ENCODE peak calls at places on chromosomes 4 and X, in four cellular contexts. O is left cardiac atrium, P is aorta, G is MG63. D is an unnamed sample.

GRCh38 chr4:40990202-40990898 is 224.0 kb downstream of the APBB2 start:
- DNase-seq in G (peak), P (no peak), O (no peak), D (no peak)

GRCh38 chrX:71629467-71629866 is 11.2 kb upstream of the CXCR3 start:
- DNase-seq in P (no peak), G (no peak), O (no peak), D (no peak)

GRCh38 chrX:75483935-75484334 is 38.9 kb downstream of the ZDHHC15 start:
- DNase-seq in P (no peak), O (no peak), G (no peak), D (no peak)

GRCh38 chr4:178556796-178557195 is 1114.6 kb upstream of the AGA start:
- DNase-seq in O (no peak), P (no peak), G (no peak), D (no peak)

GRCh38 chr4:3675251-3676115 is 90.7 kb upstream of the ADRA2C start:
- DNase-seq in O (peak), G (no peak), P (peak), D (no peak)

GRCh38 chr4:57911203-57911602 is 801.0 kb upstream of the IGFBP7 start:
- DNase-seq in O (no peak), G (no peak), P (no peak), D (no peak)

GRCh38 chr4:73836373-73837269 is at the start of gene CXCL6:
- DNase-seq in O (peak), P (peak), G (peak), D (no peak)

GRCh38 chr4:69038582-69038981 is 57.7 kb upstream of the UGT2B7 start:
- DNase-seq in O (no peak), P (no peak), G (no peak), D (no peak)

GRCh38 chrX:64437665-64438064 is 42.4 kb upstream of the MTMR8 start:
- DNase-seq in P (no peak), G (no peak), O (no peak), D (no peak)

GRCh38 chr4:172011196-172011595 is 198.0 kb downstream of the GALNTL6 start:
- DNase-seq in G (no peak), P (no peak), O (no peak), D (no peak)

GRCh38 chr4:138734746-138735145 is 280.8 kb upstream of the NOCT start:
- DNase-seq in G (no peak), O (no peak), P (no peak), D (no peak)

GRCh38 chr4:151744614-151745013 is 16.2 kb downstream of the GATB start:
- DNase-seq in O (no peak), P (no peak), G (peak), D (no peak)

GRCh38 chr4:106366026-106366425 is 2.6 kb downstream of the GIMD1 start:
- DNase-seq in O (no peak), P (no peak), G (no peak), D (no peak)

GRCh38 chr4:10203851-10204250 is 87.3 kb upstream of the WDR1 start:
- DNase-seq in O (no peak), P (peak), G (no peak), D (no peak)

GRCh38 chrX:109270580-109271484 is 211.1 kb downstream of the GUCY2F start:
- DNase-seq in O (no peak), G (peak), P (no peak), D (no peak)

GRCh38 chrX:39953879-39954278 is 143.9 kb downstream of the BCOR start:
- DNase-seq in O (peak), P (no peak), G (peak), D (no peak)

GRCh38 chrX:48890934-48891401 is 6.6 kb downstream of the TIMM17B start:
- DNase-seq in G (no peak), O (no peak), P (no peak), D (no peak)

GRCh38 chrX:14029039-14029424 is 660 bp downstream of the GEMIN8 start:
- DNase-seq in G (no peak), P (no peak), O (no peak), D (no peak)

GRCh38 chrX:70196961-70197805 is 19.9 kb downstream of the DGAT2L6 start:
- DNase-seq in O (peak), P (no peak), G (peak), D (no peak)

GRCh38 chr4:47668810-47669408 is 169.0 kb downstream of the CORIN start:
- DNase-seq in O (no peak), G (no peak), P (no peak), D (no peak)

GRCh38 chrX:63387411-63387810 is 36.3 kb upstream of the SPIN4 start:
- DNase-seq in O (no peak), P (no peak), G (no peak), D (no peak)

GRCh38 chrX:124940536-124940935 is 379.1 kb upstream of the TEX13C start:
- DNase-seq in G (no peak), O (no peak), P (no peak), D (no peak)

GRCh38 chr4:82360298-82361177 is 13.3 kb downstream of the HNRNPD start:
- DNase-seq in O (no peak), G (no peak), P (no peak), D (no peak)

GRCh38 chrX:100973411-100973810 is 3.9 kb downstream of the ARL13A start:
- DNase-seq in P (no peak), O (no peak), G (peak), D (no peak)

GRCh38 chr4:107153956-107154355 is 117.8 kb upstream of the DKK2 start:
- DNase-seq in G (no peak), P (no peak), O (no peak), D (no peak)

GRCh38 chrX:102154218-102154860 is 1.4 kb downstream of the BEX5 start:
- DNase-seq in P (no peak), G (no peak), O (no peak), D (no peak)

GRCh38 chr4:19807505-19807904 is 444.2 kb upstream of the SLIT2 start:
- DNase-seq in G (no peak), O (no peak), P (no peak), D (no peak)

GRCh38 chr4:2800691-2801596 is 8.1 kb downstream of the SH3BP2 start:
- DNase-seq in G (peak), P (peak), O (peak), D (no peak)

GRCh38 chr4:8044699-8045098 is 105.0 kb upstream of the AFAP1 start:
- DNase-seq in O (no peak), G (no peak), P (no peak), D (no peak)

GRCh38 chrX:150581093-150581775 is 12.8 kb downstream of the MTM1 start:
- DNase-seq in G (no peak), O (no peak), P (no peak), D (no peak)

D was measured in D721Med.